ENCODE peak calls at places on chromosomes 6 and 20, in nine cellular contexts. E, Q, Z, J, B, G, R, S and H are unnamed samples.
A peak's percentile ranks its signal among the peaks of the same experiment; 100 is the strongest.

GRCh38 chr6:75532521-75532920 is 38.9 kb upstream of the FILIP1 start:
- DNase-seq in G (no peak), E (no peak), Z (no peak), Q (no peak), B (peak; percentile 51), J (no peak), R (peak; percentile 65), S (no peak), H (no peak)

GRCh38 chr6:168916576-168917207 is 337.0 kb downstream of the THBS2 start:
- DNase-seq in E (no peak), R (peak; percentile 48), Z (no peak), B (no peak), J (no peak), G (no peak), Q (no peak), S (no peak), H (peak; percentile 87)

GRCh38 chr20:56575157-56575556 is 42.1 kb downstream of the FAM209B start:
- DNase-seq in Z (no peak), G (no peak), S (no peak), B (no peak), Q (no peak), E (no peak), J (no peak), R (no peak), H (no peak)

GRCh38 chr20:13205848-13206434 is 15.1 kb upstream of the ISM1 start:
- DNase-seq in J (no peak), B (peak; percentile 52), E (no peak), G (no peak), R (no peak), Q (no peak), Z (no peak), S (no peak), H (no peak)

GRCh38 chr6:37171970-37172812 is 2.2 kb downstream of the PIM1 start:
- DNase-seq in R (peak; percentile 96), E (peak; percentile 90), J (peak; percentile 82), Q (peak; percentile 97), Z (peak; percentile 89), B (peak; percentile 98), G (peak; percentile 85), S (peak; percentile 95), H (peak; percentile 79)

GRCh38 chr6:99603421-99604160 is 3.0 kb upstream of the PRDM13 start:
- DNase-seq in Z (peak; percentile 81), R (peak; percentile 56), Q (no peak), J (no peak), G (no peak), B (no peak), S (no peak), E (peak; percentile 80), H (peak; percentile 68)

GRCh38 chr20:8234580-8234979 is 102.5 kb downstream of the PLCB1 start:
- DNase-seq in E (no peak), G (no peak), Z (no peak), R (no peak), S (no peak), J (no peak), Q (no peak), B (no peak), H (no peak)

GRCh38 chr6:109121411-109121810 is 26.1 kb downstream of the CEP57L1 start:
- DNase-seq in R (peak; percentile 10), Q (no peak), J (no peak), E (no peak), G (no peak), B (no peak), Z (no peak), S (no peak), H (no peak)

GRCh38 chr20:62688855-62689460 is 19.7 kb upstream of the NTSR1 start:
- DNase-seq in R (peak; percentile 10), J (no peak), Z (no peak), E (no peak), B (no peak), G (no peak), Q (no peak), S (no peak), H (no peak)

GRCh38 chr6:166691199-166691598 is 64.1 kb upstream of the RPS6KA2 start:
- DNase-seq in B (peak; percentile 76), S (no peak), J (no peak), Z (no peak), G (no peak), R (peak; percentile 11), E (no peak), Q (no peak), H (peak; percentile 72)

GRCh38 chr6:123967900-123968299 is 164.2 kb downstream of the NKAIN2 start:
- DNase-seq in E (no peak), S (no peak), Z (peak; percentile 11), B (no peak), J (no peak), Q (no peak), G (no peak), R (no peak), H (no peak)

GRCh38 chr6:18978330-18979128 is 591.4 kb downstream of the RNF144B start:
- DNase-seq in B (peak; percentile 55), S (no peak), J (no peak), Q (no peak), Z (no peak), E (no peak), G (no peak), R (peak; percentile 51), H (no peak)

GRCh38 chr6:134539865-134540323 is 222.0 kb upstream of the SGK1 start:
- DNase-seq in E (no peak), Q (no peak), Z (no peak), S (peak; percentile 35), J (no peak), R (no peak), G (no peak), B (no peak), H (no peak)

DNA sequence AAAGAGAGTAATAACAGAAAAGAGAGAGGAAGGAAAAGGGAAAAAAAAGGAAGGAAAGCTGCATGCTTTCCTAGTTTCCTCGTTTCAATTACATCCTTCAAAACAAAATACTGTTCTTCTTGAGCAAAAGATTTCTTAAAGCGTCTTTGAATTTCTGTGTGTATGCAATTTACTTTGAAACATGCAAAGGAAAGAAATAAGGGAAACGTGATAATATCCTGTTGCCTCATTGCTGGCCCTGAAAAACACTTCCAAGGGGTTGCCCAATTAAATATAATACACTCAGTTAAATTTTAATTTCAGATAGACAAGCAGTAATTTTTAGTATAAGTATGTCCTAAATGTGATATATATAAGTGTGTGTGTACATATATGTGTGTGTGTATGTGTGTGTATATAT is 51.2 kb upstream of the TPD52L1 start:
- DNase-seq in G (no peak), S (no peak), Z (no peak), R (peak; percentile 40), J (no peak), E (no peak), B (no peak), Q (no peak), H (no peak)
- H3K27me3 ChIP-seq in G (no peaks in the 10 kb centered on the region), S (no peaks in the 10 kb centered on the region), Z (no peaks in the 10 kb centered on the region), R (no peaks in the 10 kb centered on the region), J (peaks cover 3% of the 10 kb centered on the region), E (no peaks in the 10 kb centered on the region), B (no peaks in the 10 kb centered on the region), Q (no peaks in the 10 kb centered on the region), H (no peaks in the 10 kb centered on the region)

DNA sequence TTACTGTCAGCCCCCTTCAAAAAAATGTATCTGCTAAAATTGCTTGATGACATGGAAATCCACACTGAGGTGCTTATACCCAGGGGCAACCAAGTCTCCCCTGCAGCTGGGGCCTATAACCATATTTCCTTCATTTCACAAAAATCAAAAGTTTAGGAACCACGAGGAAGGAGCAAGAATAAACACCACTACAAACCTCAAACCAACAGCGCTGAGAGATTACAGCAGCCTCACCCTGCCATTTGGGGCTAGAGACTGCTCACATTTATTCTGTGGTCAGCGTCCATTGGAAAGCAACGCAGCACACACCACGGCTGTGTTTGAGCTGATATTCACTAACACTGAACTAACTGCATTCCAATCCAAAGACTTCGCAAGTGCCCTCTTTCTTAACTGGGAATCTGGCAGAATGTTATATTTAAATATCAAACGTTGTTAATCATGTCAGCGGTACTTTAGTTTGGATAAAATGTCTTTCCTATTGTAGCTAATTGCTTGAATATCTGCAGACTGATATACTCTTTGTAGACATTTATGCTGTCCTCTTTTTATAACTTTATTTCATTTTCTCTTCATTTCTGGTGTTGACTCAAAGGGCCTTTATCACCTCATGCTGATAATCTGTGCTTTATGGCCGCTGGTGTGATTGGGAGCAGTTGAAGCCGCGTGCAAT is 94.6 kb downstream of the FOXA2 start:
- DNase-seq in E (no peak), R (no peak), G (no peak), S (no peak), J (no peak), Z (no peak), B (no peak), Q (peak; percentile 33), H (no peak)
- H3K27me3 ChIP-seq in E (no peaks in the 10 kb centered on the region), R (no peaks in the 10 kb centered on the region), G (no peaks in the 10 kb centered on the region), S (no peaks in the 10 kb centered on the region), J (no peaks in the 10 kb centered on the region), Z (peaks cover 78% of the 10 kb centered on the region), B (no peaks in the 10 kb centered on the region), Q (no peaks in the 10 kb centered on the region), H (no peaks in the 10 kb centered on the region)

DNA sequence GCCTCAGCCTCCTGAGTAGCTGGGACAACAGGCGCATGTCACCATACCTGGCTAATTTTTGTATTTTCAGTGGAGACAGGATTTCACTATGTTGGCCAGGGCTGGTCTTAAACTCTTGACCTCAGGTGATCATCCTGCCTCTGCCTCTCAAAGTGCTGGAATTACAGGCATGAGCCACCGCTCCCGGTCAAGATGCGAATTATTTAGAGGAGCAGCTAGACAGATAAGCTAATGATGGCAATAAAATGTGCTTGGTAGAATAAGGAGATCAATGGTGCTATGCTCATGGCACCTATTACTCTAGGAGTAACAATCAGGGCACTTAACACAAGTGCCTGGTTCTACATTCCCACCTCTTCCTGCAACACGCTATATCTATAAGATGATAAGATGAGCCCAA is 61.5 kb upstream of the LOC128125822 start:
- DNase-seq in J (no peak), R (no peak), Q (no peak), E (no peak), B (no peak), Z (no peak), S (no peak), G (no peak), H (no peak)
- H3K27me3 ChIP-seq in J (no peaks in the 10 kb centered on the region), R (no peaks in the 10 kb centered on the region), Q (no peaks in the 10 kb centered on the region), E (no peaks in the 10 kb centered on the region), B (no peaks in the 10 kb centered on the region), Z (no peaks in the 10 kb centered on the region), S (no peaks in the 10 kb centered on the region), G (no peaks in the 10 kb centered on the region), H (no peaks in the 10 kb centered on the region)

DNA sequence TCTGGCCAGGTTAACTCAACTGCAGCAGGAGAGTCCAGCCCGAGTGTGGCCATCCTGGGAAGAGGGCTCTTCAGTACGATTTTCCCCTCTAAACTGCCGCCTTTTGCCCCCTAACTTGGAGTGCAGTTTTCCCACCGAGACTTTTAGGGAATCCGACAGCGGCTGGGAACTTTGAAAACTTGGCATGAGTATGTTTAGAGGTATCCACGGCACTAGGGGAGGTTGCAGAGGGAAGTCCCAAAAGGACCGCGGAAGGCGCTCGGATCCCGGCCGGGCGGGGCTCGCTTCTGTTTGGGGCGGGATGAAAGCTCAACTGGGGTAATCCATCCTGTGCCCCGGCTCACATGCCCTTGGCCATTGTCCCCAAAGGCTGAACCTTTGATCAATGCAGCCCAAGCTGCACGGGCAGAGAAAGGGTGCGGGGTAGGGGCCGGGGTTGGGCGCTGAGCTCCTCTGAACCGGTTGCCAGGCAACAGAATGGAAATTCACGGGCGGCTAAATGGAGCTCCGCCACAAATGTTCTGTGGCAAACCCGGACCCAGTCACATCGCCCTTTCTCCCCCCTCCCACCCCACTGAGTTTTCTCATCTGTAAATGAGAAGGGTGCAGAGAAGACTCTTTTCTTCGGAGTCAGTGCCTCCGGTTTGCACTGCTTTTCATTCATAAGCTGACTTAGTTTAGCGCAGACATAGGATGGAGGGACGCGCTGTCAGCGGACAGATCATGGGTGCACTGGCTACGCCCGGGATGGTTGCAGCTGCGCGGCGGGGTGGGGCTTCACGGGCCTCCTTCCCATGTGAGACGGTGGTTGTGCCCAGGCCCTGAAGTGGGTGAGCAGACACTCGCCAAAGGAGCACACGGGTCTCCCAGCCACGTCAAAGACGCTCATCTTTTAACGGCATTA is 2.3 kb downstream of the BMP6 start:
- DNase-seq in E (peak; percentile 57), Z (peak; percentile 35), J (no peak), Q (peak; percentile 24), G (no peak), B (peak; percentile 22), S (peak; percentile 48), R (peak; percentile 69), H (no peak)
- H3K27me3 ChIP-seq in E (peaks cover 52% of the 10 kb centered on the region), Z (peaks cover 79% of the 10 kb centered on the region), J (peaks cover 43% of the 10 kb centered on the region), Q (peaks cover 45% of the 10 kb centered on the region), G (peaks cover 22% of the 10 kb centered on the region), B (peaks cover 39% of the 10 kb centered on the region), S (peaks cover 35% of the 10 kb centered on the region), R (no peaks in the 10 kb centered on the region), H (peaks cover 46% of the 10 kb centered on the region)